ENCODE peak calls at places on chromosomes 13 and 19, in nine cellular contexts. K is endodermal cell, G is gastrocnemius medialis, B is IMR-90, Y is ascending aorta, L is brain microvascular endothelial cell, E is endothelial cell of umbilical vein, V is SK-N-MC, O is astrocyte. F is an unnamed sample.

GRCh38 chr13:100394005-100394695 is 194.4 kb downstream of the GGACT start:
- DNase-seq in K (no peak), G (no peak), B (peak), Y (no peak), L (peak), E (peak), V (no peak), O (peak), F (peak)

GRCh38 chr13:44302233-44302632 is 71.4 kb upstream of the SERP2 start:
- DNase-seq in K (no peak), G (no peak), B (no peak), Y (no peak), L (no peak), E (no peak), V (no peak), O (peak), F (no peak)

GRCh38 chr19:16627194-16627927 is 643 bp downstream of the MED26 start:
- DNase-seq in K (peak), G (no peak), B (no peak), Y (no peak), L (no peak), E (peak), V (no peak), O (no peak), F (no peak)

GRCh38 chr13:34070006-34070405 is 252.1 kb downstream of the RFC3 start:
- DNase-seq in K (no peak), G (no peak), B (peak), Y (no peak), L (no peak), E (peak), V (no peak), O (peak), F (no peak)

GRCh38 chr19:6710273-6711077 is 10.0 kb downstream of the C3 start:
- DNase-seq in K (peak), G (no peak), B (no peak), Y (no peak), L (no peak), E (no peak), V (no peak), O (no peak), F (no peak)

GRCh38 chr19:23758187-23759074 is at the start of gene ZNF681:
- DNase-seq in K (peak), G (peak), B (peak), Y (peak), L (peak), E (peak), V (no peak), O (peak), F (peak)

GRCh38 chr13:113937073-113937472 is 36.8 kb downstream of the C13orf46 start:
- DNase-seq in K (no peak), G (no peak), B (no peak), Y (no peak), L (no peak), E (no peak), V (no peak), O (no peak), F (no peak)

GRCh38 chr19:39518975-39519374 is 4.0 kb downstream of the SELENOV start:
- DNase-seq in K (peak), G (no peak), B (no peak), Y (no peak), L (no peak), E (no peak), V (no peak), O (no peak), F (no peak)

GRCh38 chr13:93480553-93481106 is 254.0 kb downstream of the GPC6 start:
- DNase-seq in K (no peak), G (no peak), B (no peak), Y (no peak), L (no peak), E (no peak), V (no peak), O (no peak), F (no peak)

GRCh38 chr13:19664481-19665230 is 31.2 kb downstream of the MPHOSPH8 start:
- DNase-seq in K (no peak), G (no peak), B (no peak), Y (no peak), L (no peak), E (no peak), V (no peak), O (no peak), F (no peak)

GRCh38 chr13:106391271-106391670 is 144.2 kb downstream of the EFNB2 start:
- DNase-seq in K (no peak), G (no peak), B (no peak), Y (no peak), L (no peak), E (no peak), V (no peak), O (no peak), F (no peak)

GRCh38 chr13:98979012-98979411 is 1.1 kb upstream of the DOCK9 start:
- DNase-seq in K (no peak), G (no peak), B (no peak), Y (no peak), L (no peak), E (peak), V (no peak), O (no peak), F (no peak)

GRCh38 chr19:31110331-31110730 is 238.9 kb downstream of the TSHZ3 start:
- DNase-seq in K (peak), G (no peak), B (peak), Y (no peak), L (no peak), E (no peak), V (no peak), O (peak), F (no peak)

GRCh38 chr13:29402168-29402621 is 193.3 kb downstream of the SLC7A1 start:
- DNase-seq in K (no peak), G (no peak), B (peak), Y (no peak), L (peak), E (no peak), V (no peak), O (peak), F (peak)

GRCh38 chr13:50635504-50635903 is 208.0 kb downstream of the DLEU7 start:
- DNase-seq in K (no peak), G (peak), B (no peak), Y (peak), L (no peak), E (no peak), V (no peak), O (no peak), F (no peak)

GRCh38 chr13:106349080-106349841 is 186.2 kb downstream of the EFNB2 start:
- DNase-seq in K (peak), G (no peak), B (peak), Y (no peak), L (peak), E (peak), V (no peak), O (peak), F (no peak)

GRCh38 chr13:101660711-101661110 is 208.2 kb downstream of the ITGBL1 start:
- DNase-seq in K (no peak), G (no peak), B (no peak), Y (no peak), L (no peak), E (no peak), V (no peak), O (no peak), F (no peak)

GRCh38 chr19:41897820-41898219 is 14.8 kb downstream of the ARHGEF1 start:
- DNase-seq in K (no peak), G (no peak), B (no peak), Y (no peak), L (no peak), E (no peak), V (no peak), O (no peak), F (no peak)

GRCh38 chr13:41622545-41623429 is 165.4 kb downstream of the RGCC start:
- DNase-seq in K (no peak), G (no peak), B (peak), Y (no peak), L (peak), E (peak), V (no peak), O (peak), F (peak)

GRCh38 chr19:34067861-34068271 is 104.4 kb upstream of the LSM14A start:
- DNase-seq in K (no peak), G (no peak), B (peak), Y (no peak), L (peak), E (no peak), V (no peak), O (peak), F (no peak)

GRCh38 chr19:5697022-5697889 is 7.2 kb downstream of the RPL36 start:
- DNase-seq in K (peak), G (no peak), B (no peak), Y (no peak), L (no peak), E (no peak), V (no peak), O (no peak), F (no peak)

GRCh38 chr19:610071-610800 is 20.6 kb downstream of the HCN2 start:
- DNase-seq in K (no peak), G (no peak), B (no peak), Y (no peak), L (no peak), E (no peak), V (no peak), O (no peak), F (no peak)

GRCh38 chr13:97255515-97255999 is 33.4 kb downstream of the MBNL2 start:
- DNase-seq in K (no peak), G (no peak), B (peak), Y (no peak), L (no peak), E (no peak), V (no peak), O (no peak), F (no peak)

GRCh38 chr19:16204005-16204294 is 6.2 kb downstream of the AP1M1 start:
- DNase-seq in K (no peak), G (no peak), B (no peak), Y (no peak), L (no peak), E (no peak), V (no peak), O (no peak), F (no peak)

GRCh38 chr19:1811472-1811894 is 593 bp downstream of the ATP8B3 start:
- DNase-seq in K (no peak), G (peak), B (peak), Y (peak), L (peak), E (peak), V (no peak), O (peak), F (no peak)

GRCh38 chr19:47240561-47240960 is 9.6 kb upstream of the BBC3 start:
- DNase-seq in K (peak), G (no peak), B (no peak), Y (no peak), L (no peak), E (no peak), V (no peak), O (no peak), F (no peak)
- H3K4me3 ChIP-seq in K (no peak), G (no peak), B (no peak), Y (no peak), L (no peak), E (no peak), V (no peak), O (no peak), F (no peak)

DNA sequence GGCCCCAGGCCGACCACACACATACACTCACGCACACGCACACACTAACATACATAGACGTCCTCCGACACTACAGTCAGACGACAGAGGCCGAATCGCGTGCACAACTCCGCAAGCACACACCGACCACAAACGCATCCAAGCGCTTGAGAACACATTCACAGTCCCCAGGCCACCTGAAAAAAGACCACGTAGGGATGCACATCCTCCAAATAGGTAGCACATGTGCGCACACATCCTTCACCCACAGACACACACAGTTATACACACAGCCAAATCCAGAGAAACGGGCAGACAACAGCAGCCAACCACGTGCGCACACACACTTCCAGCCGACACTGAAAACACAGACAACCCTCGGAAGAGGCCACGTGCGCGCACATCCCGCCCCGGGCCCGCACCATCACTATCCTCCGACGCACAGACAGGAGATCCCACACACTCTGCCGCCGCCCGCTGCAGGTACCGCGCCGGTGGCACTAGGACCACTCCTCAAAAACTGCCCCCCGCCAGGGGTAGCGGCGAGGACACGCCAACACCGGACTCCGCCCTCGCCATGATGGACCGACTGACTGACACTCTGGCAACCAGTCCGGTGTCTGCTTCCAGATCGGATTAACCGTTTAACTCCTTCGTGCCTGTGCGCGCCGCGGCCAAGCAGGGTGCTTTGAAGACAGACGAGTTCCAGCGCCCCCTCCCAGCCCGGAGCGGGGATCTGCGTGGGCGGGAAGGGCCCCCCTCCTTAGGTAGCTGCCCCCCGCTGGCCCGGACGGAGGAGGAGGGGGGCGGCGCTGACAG is 493 bp upstream of the PDE4A start:
- DNase-seq in K (peak), G (no peak), B (peak), Y (no peak), L (peak), E (no peak), V (peak), O (peak), F (no peak)
- H3K4me3 ChIP-seq in K (peak), G (peak), B (peak), Y (peak), L (peak), E (no peak), V (peak), O (peak), F (peak)

GRCh38 chr19:15199652-15200574 is 882 bp downstream of the NOTCH3 start:
- DNase-seq in K (peak), G (no peak), B (peak), Y (no peak), L (no peak), E (no peak), V (no peak), O (no peak), F (no peak)
- H3K4me3 ChIP-seq in K (peak), G (peak), B (peak), Y (peak), L (peak), E (no peak), V (peak), O (peak), F (peak)

DNA sequence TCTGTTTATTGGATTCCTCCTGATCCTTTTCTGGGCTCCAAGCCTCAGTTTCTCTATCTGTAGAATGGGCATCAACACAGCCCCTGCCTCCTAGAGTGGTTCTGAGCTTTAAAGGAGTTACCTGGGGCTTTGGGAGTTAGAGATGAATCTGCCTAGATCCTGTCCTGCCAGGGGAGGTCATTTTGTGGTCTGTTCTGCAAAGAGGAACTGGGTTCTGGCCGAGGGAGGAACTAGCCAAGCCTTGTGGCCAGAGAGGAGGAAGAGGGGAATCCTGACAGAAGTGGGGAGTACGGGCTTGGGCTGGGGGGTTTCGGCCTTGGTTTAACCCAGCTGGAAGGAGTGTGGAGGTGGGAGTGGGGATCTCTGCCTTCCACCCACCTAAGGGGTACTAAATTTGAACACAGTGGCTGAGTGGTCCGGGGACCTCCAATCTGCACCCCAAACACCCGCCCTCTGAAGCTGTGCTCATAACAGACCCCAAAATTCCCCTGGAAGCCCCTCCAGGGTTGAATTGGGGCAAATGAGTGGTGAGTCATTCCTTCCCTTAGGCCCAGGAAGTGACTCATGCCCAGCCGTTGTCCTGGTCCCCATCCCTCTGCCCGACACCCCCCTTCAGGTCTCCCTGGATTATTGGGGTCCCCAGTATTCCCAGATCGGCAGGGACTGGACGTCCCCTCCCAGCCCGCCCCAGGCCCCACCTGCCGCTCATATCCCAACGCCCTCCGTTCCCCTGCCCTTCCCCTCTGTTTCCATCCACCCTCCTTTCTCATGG is 2.8 kb downstream of the ADGRE5 start:
- DNase-seq in K (no peak), G (peak), B (peak), Y (no peak), L (peak), E (no peak), V (no peak), O (peak), F (no peak)
- H3K4me3 ChIP-seq in K (no peak), G (peak), B (no peak), Y (peak), L (no peak), E (no peak), V (no peak), O (no peak), F (no peak)

DNA sequence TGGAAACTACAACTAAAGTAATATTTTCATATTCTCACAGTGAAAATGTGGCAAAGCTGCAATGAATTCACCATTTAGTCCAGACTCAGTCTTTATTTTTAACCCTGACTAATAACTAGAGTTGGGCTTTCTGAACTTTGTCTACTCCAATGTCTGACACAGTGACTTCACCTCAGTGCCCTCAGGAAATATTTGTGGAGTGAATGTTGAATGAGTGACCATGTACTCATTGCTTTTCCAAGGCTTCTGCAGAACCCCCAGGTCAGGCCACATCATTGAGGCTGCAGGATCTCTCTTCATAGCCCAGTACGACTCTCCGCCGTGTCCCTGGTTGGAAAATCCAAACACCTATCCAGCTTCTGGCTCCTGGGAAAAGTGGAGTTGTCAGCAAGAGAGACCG is 1.8 kb downstream of the ZNF175 start:
- DNase-seq in K (no peak), G (no peak), B (peak), Y (no peak), L (peak), E (peak), V (no peak), O (peak), F (peak)
- H3K4me3 ChIP-seq in K (no peak), G (no peak), B (no peak), Y (no peak), L (peak), E (peak), V (no peak), O (peak), F (no peak)

GRCh38 chr13:112895521-112896465 is 73.2 kb upstream of the MCF2L start:
- DNase-seq in K (no peak), G (no peak), B (no peak), Y (no peak), L (no peak), E (no peak), V (no peak), O (no peak), F (no peak)
- H3K4me3 ChIP-seq in K (peak), G (no peak), B (no peak), Y (no peak), L (no peak), E (no peak), V (no peak), O (no peak), F (no peak)

GRCh38 chr19:53092723-53093122 is 10.5 kb downstream of the ZNF160 start:
- DNase-seq in K (no peak), G (no peak), B (no peak), Y (no peak), L (no peak), E (no peak), V (no peak), O (no peak), F (no peak)
- H3K4me3 ChIP-seq in K (no peak), G (no peak), B (no peak), Y (no peak), L (no peak), E (no peak), V (no peak), O (no peak), F (no peak)